ENCODE peak calls at places on chromosomes 1 and 21, in seven cellular contexts. N is GM23248, G is heart left ventricle, Z is keratinocyte, H is esophagus squamous epithelium, L is kidney epithelial cell, I is BJ. A is an unnamed sample. For H3K36me3, the result is how much of the 10 kb centered on the place peaks cover.

GRCh38 chr1:178037510-178038253 is 56.2 kb upstream of the RASAL2 start:
- DNase-seq in N (peak), G (peak), Z (no peak), H (no peak), L (no peak), I (no peak), A (peak)

GRCh38 chr1:224929335-224930237 is at the start of gene DNAH14:
- DNase-seq in N (peak), G (peak), Z (no peak), H (no peak), L (peak), I (peak), A (peak)

GRCh38 chr1:229013981-229014380 is 256.9 kb upstream of the RAB4A start:
- DNase-seq in N (no peak), G (no peak), Z (no peak), H (no peak), L (no peak), I (no peak), A (no peak)

GRCh38 chr1:172764378-172764777 is 105.5 kb downstream of the FASLG start:
- DNase-seq in N (no peak), G (no peak), Z (no peak), H (no peak), L (no peak), I (no peak), A (no peak)

GRCh38 chr1:180151508-180151907 is 3.2 kb upstream of the QSOX1 start:
- DNase-seq in N (peak), G (no peak), Z (no peak), H (no peak), L (no peak), I (peak), A (no peak)

GRCh38 chr1:36540056-36540455 is 57.3 kb upstream of the CSF3R start:
- DNase-seq in N (no peak), G (no peak), Z (no peak), H (no peak), L (no peak), I (no peak), A (peak)

GRCh38 chr1:184531296-184531695 is 144.5 kb downstream of the C1orf21 start:
- DNase-seq in N (peak), G (no peak), Z (no peak), H (no peak), L (no peak), I (peak), A (no peak)

GRCh38 chr21:25573409-25574206 is 33.7 kb downstream of the MRPL39 start:
- DNase-seq in N (peak), G (no peak), Z (peak), H (no peak), L (peak), I (peak), A (peak)

GRCh38 chr1:112717263-112717662 is 2.1 kb upstream of the PPM1J start:
- DNase-seq in N (no peak), G (no peak), Z (no peak), H (no peak), L (no peak), I (no peak), A (no peak)

GRCh38 chr1:68175621-68176398 is 56.5 kb downstream of the WLS start:
- DNase-seq in N (no peak), G (peak), Z (no peak), H (no peak), L (no peak), I (no peak), A (no peak)

GRCh38 chr1:48728599-48728998 is 48.1 kb downstream of the BEND5 start:
- DNase-seq in N (no peak), G (no peak), Z (no peak), H (no peak), L (no peak), I (no peak), A (no peak)

GRCh38 chr1:113940365-113941244 is 11.5 kb downstream of the HIPK1 start:
- DNase-seq in N (no peak), G (no peak), Z (no peak), H (no peak), L (no peak), I (no peak), A (no peak)

GRCh38 chr1:108719654-108720435 is 7.1 kb downstream of the FNDC7 start:
- DNase-seq in N (peak), G (peak), Z (no peak), H (no peak), L (peak), I (peak), A (no peak)

GRCh38 chr1:67894981-67895735 is 61.9 kb upstream of the GNG12 start:
- DNase-seq in N (no peak), G (no peak), Z (no peak), H (no peak), L (no peak), I (no peak), A (no peak)

GRCh38 chr1:38991638-38992449 is 768 bp downstream of the AKIRIN1 start:
- DNase-seq in N (peak), G (peak), Z (no peak), H (no peak), L (no peak), I (no peak), A (peak)

GRCh38 chr1:89457046-89457445 is 67.6 kb upstream of the LRRC8B start:
- DNase-seq in N (no peak), G (no peak), Z (no peak), H (no peak), L (no peak), I (no peak), A (no peak)

GRCh38 chr1:51956528-51957509 is 33.7 kb downstream of the RAB3B start:
- DNase-seq in N (peak), G (no peak), Z (no peak), H (no peak), L (no peak), I (no peak), A (peak)

GRCh38 chr1:166080965-166081870 is 85.6 kb downstream of the FAM78B start:
- DNase-seq in N (peak), G (no peak), Z (no peak), H (no peak), L (no peak), I (no peak), A (no peak)

GRCh38 chr1:183633676-183634343 is 1.8 kb downstream of the ARPC5 start:
- DNase-seq in N (peak), G (no peak), Z (no peak), H (no peak), L (peak), I (peak), A (peak)

GRCh38 chr21:41425954-41426655 is at the start of gene MX1:
- DNase-seq in N (peak), G (peak), Z (peak), H (no peak), L (no peak), I (no peak), A (no peak)

GRCh38 chr1:209733409-209734192 is 22.3 kb upstream of the TRAF3IP3 start:
- DNase-seq in N (peak), G (no peak), Z (no peak), H (no peak), L (no peak), I (no peak), A (no peak)

GRCh38 chr1:32028746-32029145 is 15.1 kb downstream of the KHDRBS1 start:
- DNase-seq in N (peak), G (no peak), Z (no peak), H (no peak), L (peak), I (no peak), A (no peak)

GRCh38 chr1:176073524-176074157 is 133.4 kb downstream of the COP1 start:
- DNase-seq in N (peak), G (no peak), Z (peak), H (no peak), L (peak), I (peak), A (peak)

GRCh38 chr1:175043824-175044223 is 20.6 kb upstream of the MRPS14 start:
- DNase-seq in N (no peak), G (no peak), Z (no peak), H (no peak), L (no peak), I (no peak), A (no peak)

GRCh38 chr1:219574484-219575087 is 38.3 kb downstream of the ZC3H11B start:
- DNase-seq in N (no peak), G (no peak), Z (no peak), H (no peak), L (no peak), I (no peak), A (no peak)

GRCh38 chr1:52393174-52393573 is 11.0 kb downstream of the ORC1 start:
- DNase-seq in N (peak), G (no peak), Z (no peak), H (no peak), L (no peak), I (no peak), A (no peak)

DNA sequence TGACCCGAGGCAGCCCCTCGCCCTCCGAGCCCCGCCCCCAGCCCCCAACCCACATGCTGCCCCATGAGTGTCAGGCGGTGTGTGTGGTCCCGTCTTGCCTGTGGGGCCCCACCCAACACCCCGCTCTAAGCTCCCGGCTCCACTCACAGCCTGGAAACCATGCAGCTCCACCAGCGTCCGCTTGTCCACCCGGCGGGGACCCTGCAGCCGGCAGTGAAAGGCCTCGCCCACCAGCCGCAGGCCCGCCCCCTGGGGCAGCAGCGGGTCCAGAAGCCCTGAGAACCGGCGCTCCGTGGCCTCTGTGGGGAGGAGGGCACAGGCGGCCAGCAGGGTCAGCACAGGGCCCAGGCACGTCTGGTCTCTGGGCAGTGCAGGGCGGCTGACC is 2.7 kb downstream of the C1QTNF12 start:
- DNase-seq in N (peak), G (no peak), Z (no peak), H (no peak), L (no peak), I (no peak), A (no peak)
- H3K4me3 ChIP-seq in N (no peak), G (peak), Z (no peak), H (no peak), L (no peak), I (no peak), A (no peak)

DNA sequence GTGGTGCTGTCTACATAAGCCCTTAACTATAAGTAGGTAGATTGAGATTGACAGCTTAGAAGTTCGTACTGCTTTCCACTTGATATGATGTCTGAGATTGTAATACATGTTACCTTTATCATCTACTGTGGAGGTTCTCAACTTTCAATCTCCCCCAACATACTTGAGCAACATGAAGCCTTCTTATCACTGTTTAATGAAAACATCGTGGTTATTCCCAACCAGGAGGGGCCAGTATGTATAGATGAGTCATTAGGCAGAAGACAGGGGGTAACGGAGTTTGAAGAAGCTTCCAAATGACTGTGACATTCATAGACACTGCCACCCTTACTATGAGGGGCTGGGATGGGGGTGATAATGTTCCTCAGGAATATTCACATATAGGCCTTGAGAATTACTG is 36.0 kb downstream of the CENPF start:
- DNase-seq in N (no peak), G (no peak), Z (no peak), H (no peak), L (no peak), I (no peak), A (no peak)
- H3K36me3 ChIP-seq in N (under half), G (under half), Z (under half), H (under half), L (under half), I (under half), A (half or more)

GRCh38 chr1:61138305-61138704 is 55.9 kb downstream of the NFIA start:
- DNase-seq in N (no peak), G (no peak), Z (no peak), H (no peak), L (no peak), I (no peak), A (no peak)

GRCh38 chr1:61140778-61141177 is 58.4 kb downstream of the NFIA start:
- DNase-seq in N (no peak), G (no peak), Z (no peak), H (no peak), L (no peak), I (no peak), A (no peak)

GRCh38 chr1:61141288-61142044 is 59.1 kb downstream of the NFIA start:
- DNase-seq in N (peak), G (no peak), Z (peak), H (no peak), L (no peak), I (no peak), A (peak)

GRCh38 chr1:61139324-61140055 is 57.1 kb downstream of the NFIA start:
- DNase-seq in N (peak), G (peak), Z (peak), H (no peak), L (no peak), I (no peak), A (peak)

DNA sequence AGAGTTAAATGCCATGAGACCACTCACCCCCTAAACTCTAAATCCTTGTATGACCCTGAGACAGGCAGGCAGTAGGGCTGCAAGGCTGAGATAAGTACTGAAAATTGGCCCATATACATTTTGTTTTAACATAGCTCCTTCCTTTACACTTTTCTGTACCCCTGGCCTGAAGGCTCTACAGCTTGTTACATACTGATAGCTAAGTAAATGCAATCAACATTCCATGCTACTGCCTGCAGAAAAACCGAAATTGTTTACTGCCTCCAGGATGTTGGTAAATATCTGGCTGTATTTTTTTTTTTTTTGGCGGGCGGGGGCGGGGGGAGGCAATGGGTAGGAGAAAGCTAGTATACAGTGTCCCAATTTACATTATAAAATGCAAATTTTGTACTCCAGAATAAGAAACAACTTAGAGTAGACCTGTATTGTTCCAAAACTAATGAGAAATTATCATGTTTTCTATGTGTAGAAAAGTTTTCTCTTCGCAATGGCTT is 57.7 kb downstream of the NFIA start:
- DNase-seq in N (no peak), G (no peak), Z (no peak), H (no peak), L (no peak), I (no peak), A (no peak)
- H3K4me3 ChIP-seq in N (no peak), G (no peak), Z (no peak), H (no peak), L (no peak), I (no peak), A (no peak)

GRCh38 chr1:74714429-74715362 is 18.2 kb downstream of the CRYZ start:
- DNase-seq in N (no peak), G (no peak), Z (no peak), H (no peak), L (no peak), I (no peak), A (no peak)

GRCh38 chr1:74712863-74713262 is 20.0 kb downstream of the CRYZ start:
- DNase-seq in N (no peak), G (no peak), Z (no peak), H (no peak), L (no peak), I (no peak), A (peak)

GRCh38 chr1:74716822-74717221 is 16.0 kb downstream of the CRYZ start:
- DNase-seq in N (no peak), G (no peak), Z (no peak), H (no peak), L (no peak), I (no peak), A (no peak)

GRCh38 chr1:74715806-74716205 is 17.0 kb downstream of the CRYZ start:
- DNase-seq in N (no peak), G (no peak), Z (no peak), H (no peak), L (no peak), I (no peak), A (no peak)

DNA sequence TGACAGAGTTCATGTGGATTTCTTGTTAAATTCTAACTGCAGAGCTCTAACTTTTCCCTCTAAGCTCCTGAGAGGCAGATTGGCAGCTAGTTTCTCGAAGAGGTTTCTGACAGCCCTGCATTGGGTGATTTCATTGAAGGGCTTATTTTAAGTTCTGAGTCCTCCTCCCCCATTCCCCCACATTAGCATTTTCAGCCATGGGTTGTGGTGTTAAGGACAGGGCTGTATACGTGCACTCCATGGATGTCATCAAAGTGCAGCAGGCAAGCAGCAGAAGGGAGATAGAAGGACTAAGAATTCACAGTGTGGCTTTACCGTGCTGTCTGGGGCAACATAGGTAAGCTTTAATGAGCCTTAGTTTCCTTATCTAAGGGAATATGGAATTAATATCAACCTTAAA is 19.0 kb downstream of the CRYZ start:
- DNase-seq in N (no peak), G (no peak), Z (no peak), H (no peak), L (no peak), I (no peak), A (peak)
- H3K36me3 ChIP-seq in N (under half), G (half or more), Z (under half), H (half or more), L (under half), I (under half), A (under half)

GRCh38 chr1:10495475-10495817 is 20.7 kb downstream of the PEX14 start:
- DNase-seq in N (no peak), G (no peak), Z (no peak), H (no peak), L (no peak), I (no peak), A (no peak)
- H3K4me3 ChIP-seq in N (peak), G (peak), Z (peak), H (peak), L (no peak), I (no peak), A (no peak)

GRCh38 chr1:202302166-202302565 is 39.6 kb downstream of the UBE2T start:
- DNase-seq in N (no peak), G (no peak), Z (no peak), H (no peak), L (no peak), I (no peak), A (no peak)
- H3K36me3 ChIP-seq in N (under half), G (under half), Z (under half), H (under half), L (under half), I (under half), A (under half)

GRCh38 chr1:20587639-20588017 is 1.3 kb upstream of the CDA start:
- DNase-seq in N (peak), G (no peak), Z (no peak), H (no peak), L (no peak), I (no peak), A (no peak)

GRCh38 chr1:20586939-20587638 is 1.8 kb upstream of the CDA start:
- DNase-seq in N (peak), G (no peak), Z (no peak), H (no peak), L (no peak), I (no peak), A (no peak)

GRCh38 chr1:20589331-20590312 is 725 bp downstream of the CDA start:
- DNase-seq in N (peak), G (peak), Z (no peak), H (no peak), L (no peak), I (no peak), A (no peak)

GRCh38 chr1:20590313-20590777 is 1.4 kb downstream of the CDA start:
- DNase-seq in N (peak), G (no peak), Z (no peak), H (no peak), L (no peak), I (no peak), A (no peak)

DNA sequence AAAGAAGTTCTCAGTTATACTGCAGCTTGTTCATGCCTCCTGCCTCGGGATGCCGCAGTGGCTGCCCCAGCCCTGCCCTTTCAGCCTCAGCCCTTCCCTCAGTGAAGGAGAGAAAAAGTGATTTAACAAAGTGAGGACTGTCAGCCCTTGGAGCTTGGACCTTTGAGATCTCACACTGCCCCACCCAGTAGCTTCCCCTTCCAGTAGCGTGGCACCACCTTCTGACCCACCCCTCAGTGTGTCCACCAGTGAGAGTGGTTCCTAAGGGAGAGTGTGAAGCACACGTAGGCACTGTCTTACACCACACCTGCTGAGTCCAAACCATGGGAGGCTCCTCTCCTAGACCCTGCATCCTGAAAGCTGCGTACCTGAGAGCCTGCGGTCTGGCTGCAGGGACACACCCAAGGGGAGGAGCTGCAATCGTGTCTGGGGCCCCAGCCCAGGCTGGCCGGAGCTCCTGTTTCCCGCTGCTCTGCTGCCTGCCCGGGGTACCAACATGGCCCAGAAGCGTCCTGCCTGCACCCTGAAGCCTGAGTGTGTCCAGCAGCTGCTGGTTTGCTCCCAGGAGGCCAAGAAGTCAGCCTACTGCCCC is at the start of gene CDA:
- DNase-seq in N (peak), G (peak), Z (peak), H (no peak), L (no peak), I (no peak), A (no peak)
- H3K4me3 ChIP-seq in N (peak), G (peak), Z (peak), H (peak), L (peak), I (peak), A (peak)

A was measured in HAP-1.